ENCODE peak calls at places on chromosome 10, in nine cellular contexts. N is Peyer's patch, W is foreskin keratinocyte, F is left ventricle myocardium inferior, D is endothelial cell of umbilical vein, Z is heart left ventricle, G is neural progenitor cell, H is colonic mucosa, E is transverse colon. I is an unnamed sample. For H3K4me1, the result is how much of the 10 kb centered on the place peaks cover.

GRCh38 chr10:34495938-34496337 is 319.2 kb downstream of the PARD3 start:
- DNase-seq in E (no peak), G (no peak), D (no peak), F (no peak), N (no peak), Z (no peak), H (no peak), W (no peak), I (no peak)

GRCh38 chr10:930415-931325 is 835 bp downstream of the LARP4B start:
- DNase-seq in G (peak), D (peak), N (peak), E (peak), W (no peak), Z (peak), H (peak), F (peak), I (no peak)

GRCh38 chr10:21926949-21927348 is 76.6 kb downstream of the DNAJC1 start:
- DNase-seq in H (no peak), Z (no peak), F (no peak), W (peak), D (peak), G (peak), E (no peak), N (no peak), I (no peak)

GRCh38 chr10:68327889-68328786 is 3.7 kb upstream of the HNRNPH3 start:
- DNase-seq in W (peak), F (no peak), E (no peak), H (no peak), G (peak), Z (no peak), D (peak), N (no peak), I (no peak)

GRCh38 chr10:47024399-47025252 is 113.4 kb downstream of the PTPN20 start:
- DNase-seq in E (peak), Z (peak), G (peak), N (peak), W (peak), H (peak), F (peak), D (peak), I (no peak)

GRCh38 chr10:132786279-132786528 is 257 bp upstream of the NKX6-2 start:
- DNase-seq in W (no peak), N (no peak), H (no peak), G (no peak), F (no peak), D (no peak), Z (no peak), E (no peak), I (no peak)

GRCh38 chr10:126156012-126156411 is 232.3 kb downstream of the ADAM12 start:
- DNase-seq in G (no peak), F (no peak), N (no peak), H (no peak), D (no peak), Z (no peak), W (peak), E (no peak), I (no peak)

GRCh38 chr10:116787893-116788665 is 45.7 kb upstream of the HSPA12A start:
- DNase-seq in H (peak), Z (peak), N (peak), E (peak), W (no peak), G (peak), D (peak), F (peak), I (no peak)

GRCh38 chr10:87619705-87620104 is 40.0 kb upstream of the PAPSS2 start:
- DNase-seq in F (no peak), D (no peak), E (no peak), W (no peak), G (no peak), H (no peak), N (no peak), Z (no peak), I (no peak)

GRCh38 chr10:88932539-88933256 is 19.9 kb downstream of the ACTA2 start:
- DNase-seq in Z (peak), W (peak), E (peak), G (peak), H (peak), N (peak), F (no peak), D (peak), I (peak)

GRCh38 chr10:21502371-21502765 is 23.1 kb downstream of the SKIDA1 start:
- DNase-seq in E (no peak), W (no peak), Z (no peak), D (no peak), G (peak), F (no peak), H (no peak), N (no peak), I (no peak)

GRCh38 chr10:87722716-87723115 is 63.0 kb downstream of the PAPSS2 start:
- DNase-seq in E (no peak), F (no peak), G (no peak), H (peak), W (no peak), N (no peak), D (peak), Z (no peak), I (no peak)

GRCh38 chr10:97234403-97234802 is 48.6 kb upstream of the SLIT1 start:
- DNase-seq in E (no peak), F (no peak), H (no peak), N (no peak), W (no peak), D (peak), Z (no peak), G (peak), I (no peak)

GRCh38 chr10:17143055-17143690 is 13.6 kb upstream of the CUBN start:
- DNase-seq in D (no peak), W (no peak), Z (no peak), H (no peak), F (no peak), N (no peak), G (no peak), E (no peak), I (no peak)

GRCh38 chr10:16384064-16384463 is 52.7 kb upstream of the PTER start:
- DNase-seq in H (no peak), W (no peak), D (no peak), F (no peak), E (no peak), N (no peak), Z (no peak), G (no peak), I (no peak)

GRCh38 chr10:78540355-78541076 is 506.9 kb downstream of the RPS24 start:
- DNase-seq in N (no peak), E (no peak), G (no peak), D (no peak), Z (no peak), H (no peak), F (no peak), W (no peak), I (no peak)

GRCh38 chr10:10677479-10677878 is 340.2 kb upstream of the CELF2 start:
- DNase-seq in F (peak), Z (peak), N (no peak), D (peak), W (peak), H (peak), E (peak), G (peak), I (no peak)

GRCh38 chr10:67697646-67698245 is 1.8 kb upstream of the CTNNA3 start:
- DNase-seq in G (peak), H (peak), N (no peak), D (peak), W (peak), Z (no peak), E (no peak), F (no peak), I (no peak)

GRCh38 chr10:59057350-59057749 is 119.1 kb upstream of the PHYHIPL start:
- DNase-seq in E (no peak), N (no peak), W (no peak), H (no peak), D (no peak), Z (no peak), F (no peak), G (peak), I (no peak)

GRCh38 chr10:99888623-99889022 is 106.2 kb downstream of the ABCC2 start:
- DNase-seq in N (no peak), E (no peak), Z (no peak), H (no peak), G (no peak), W (no peak), F (no peak), D (no peak), I (no peak)

GRCh38 chr10:35007858-35008301 is 82.3 kb downstream of the CUL2 start:
- DNase-seq in Z (no peak), D (no peak), N (no peak), E (no peak), W (no peak), G (peak), F (no peak), H (no peak), I (no peak)

GRCh38 chr10:8130973-8131911 is 76.8 kb downstream of the GATA3 start:
- DNase-seq in W (peak), E (no peak), Z (no peak), F (no peak), G (no peak), H (no peak), D (peak), N (no peak), I (no peak)

GRCh38 chr10:127979017-127979416 is 72.1 kb downstream of the PTPRE start:
- DNase-seq in W (no peak), N (no peak), Z (no peak), D (peak), H (no peak), E (no peak), F (no peak), G (no peak), I (no peak)
- H3K27ac ChIP-seq in W (no peak), N (peak), Z (peak), D (peak), H (peak), E (peak), F (peak), G (no peak), I (peak)

GRCh38 chr10:72095195-72095594 is 6.8 kb upstream of the SPOCK2 start:
- DNase-seq in Z (no peak), G (no peak), N (no peak), E (no peak), W (no peak), D (no peak), F (no peak), H (no peak), I (no peak)

GRCh38 chr10:72092171-72092924 is 4.0 kb upstream of the SPOCK2 start:
- DNase-seq in H (no peak), F (no peak), G (no peak), W (no peak), E (no peak), N (no peak), Z (no peak), D (no peak), I (no peak)

GRCh38 chr10:72092987-72093386 is 4.6 kb upstream of the SPOCK2 start:
- DNase-seq in Z (no peak), F (no peak), W (no peak), H (no peak), G (no peak), D (no peak), N (no peak), E (no peak), I (no peak)

GRCh38 chr10:72094574-72094973 is 6.2 kb upstream of the SPOCK2 start:
- DNase-seq in D (no peak), Z (no peak), H (no peak), G (no peak), E (no peak), W (no peak), N (no peak), F (no peak), I (no peak)

DNA sequence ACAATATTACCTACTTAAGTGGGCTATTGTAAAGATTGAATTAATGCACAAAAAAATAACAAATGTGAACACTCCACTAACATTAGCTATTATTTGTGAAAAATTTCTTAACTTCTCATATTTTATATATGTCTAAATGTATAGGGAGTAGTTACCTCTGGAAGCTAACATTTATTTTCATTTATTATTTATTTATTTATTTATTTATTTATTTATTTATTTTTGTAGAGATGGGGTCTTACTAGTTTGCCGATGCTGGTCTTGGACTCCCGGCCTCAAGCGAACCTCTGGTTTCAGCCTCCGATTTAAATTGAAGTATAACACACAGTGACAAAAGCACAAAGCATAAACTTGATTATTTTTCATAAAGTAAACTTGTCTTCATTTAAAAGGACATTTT is 5.1 kb upstream of the SPOCK2 start:
- DNase-seq in F (no peak), E (no peak), H (no peak), N (no peak), W (no peak), G (no peak), Z (no peak), D (no peak), I (no peak)
- H3K4me1 ChIP-seq in F (under half), E (under half), H (under half), N (under half), W (under half), G (under half), Z (under half), D (under half), I (under half)

DNA sequence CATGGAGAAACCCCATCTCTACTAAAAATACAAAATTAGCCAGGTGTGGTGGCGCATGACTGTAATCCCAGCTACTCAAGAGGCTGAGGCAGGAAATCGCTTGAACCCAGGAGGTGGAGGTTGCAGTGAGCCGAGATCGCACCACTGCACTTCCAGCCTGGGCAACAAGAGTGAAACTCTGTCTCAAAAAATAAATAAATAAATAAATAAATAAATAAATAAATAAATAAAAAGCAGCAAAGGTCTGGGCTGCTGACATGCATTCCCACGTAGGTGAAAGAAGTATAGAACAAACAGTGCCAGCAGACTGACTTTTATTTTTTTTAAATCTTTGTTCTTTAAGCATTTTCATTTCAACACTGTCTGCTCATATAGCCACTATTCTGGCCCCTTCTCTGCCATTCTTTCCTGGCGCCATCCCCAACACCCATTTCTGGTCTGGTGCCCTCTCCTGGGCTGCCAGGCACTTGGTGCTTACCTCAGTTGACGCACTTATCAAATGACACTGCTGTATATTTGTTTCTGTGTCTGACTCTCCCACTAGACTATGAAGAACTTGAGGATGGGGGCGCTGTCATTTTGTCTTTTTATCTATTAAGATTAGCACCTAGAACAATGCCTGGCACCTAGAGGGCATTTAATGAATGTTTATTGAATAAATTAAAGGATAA is 15.6 kb downstream of the FAM107B start:
- DNase-seq in N (no peak), W (no peak), E (peak), F (no peak), D (no peak), H (no peak), G (no peak), Z (no peak), I (no peak)
- TF ChIP-seq CTCF in N (peak), W (peak), E (peak), F (peak), D (no peak), H (no peak), G (peak), Z (no peak), I (no peak)

GRCh38 chr10:125095776-125096175 is 64.6 kb downstream of the CTBP2 start:
- DNase-seq in D (no peak), Z (no peak), E (no peak), H (no peak), N (no peak), W (no peak), F (no peak), G (no peak), I (no peak)
- H3K27ac ChIP-seq in D (no peak), Z (no peak), E (no peak), H (no peak), N (no peak), W (peak), F (peak), G (no peak), I (no peak)

GRCh38 chr10:125038637-125039036 is 96.7 kb downstream of the ZRANB1 start:
- DNase-seq in G (no peak), W (no peak), E (peak), Z (peak), F (peak), N (no peak), H (peak), D (no peak), I (no peak)
- H3K4me1 ChIP-seq in G (under half), W (under half), E (under half), Z (half or more), F (half or more), N (under half), H (under half), D (under half), I (under half)